ENCODE peak calls at places on chromosomes 12 and 14, in ten cellular contexts. One of them, this sample, is unnamed.

GRCh38 chr12:49792181-49792970 is 35.8 kb downstream of the NCKAP5L start:
- DNase-seq in DMS 273 treated with DMSO at 0.1 percent for 48 hours: no peak
- DNase-seq in erythroblast: no peak
- DNase-seq in HFF-Myc: no peak
- DNase-seq in transverse colon: no peak
- DNase-seq in activated T-cell treated with anti-CD3 and anti-CD28 coated beads for 24 hours: no peak
- DNase-seq in GM19239: no peak
- DNase-seq in activated CD4-positive, alpha-beta T cell treated with anti-CD3 and anti-CD28 coated beads, Interleukin-2, amount 10 ng/mL, durations not matched to agents 7 days and 5 days: no peak
- DNase-seq in iris pigment epithelial cell: no peak
- DNase-seq in RWPE1: no peak
- DNase-seq in this sample: no peak

GRCh38 chr14:104965561-104966231 is 12.5 kb downstream of the AHNAK2 start:
- DNase-seq in DMS 273 treated with DMSO at 0.1 percent for 48 hours: no peak
- DNase-seq in iris pigment epithelial cell: no peak
- DNase-seq in activated CD4-positive, alpha-beta T cell treated with anti-CD3 and anti-CD28 coated beads, Interleukin-2, amount 10 ng/mL, durations not matched to agents 7 days and 5 days: no peak
- DNase-seq in erythroblast: no peak
- DNase-seq in RWPE1: no peak
- DNase-seq in activated T-cell treated with anti-CD3 and anti-CD28 coated beads for 24 hours: no peak
- DNase-seq in HFF-Myc: no peak
- DNase-seq in GM19239: no peak
- DNase-seq in transverse colon: no peak
- DNase-seq in this sample: no peak

GRCh38 chr14:85529803-85530574 is at the start of gene FLRT2:
- DNase-seq in GM19239: no peak
- DNase-seq in iris pigment epithelial cell: peak; percentile 73
- DNase-seq in transverse colon: no peak
- DNase-seq in RWPE1: peak; percentile 50
- DNase-seq in activated CD4-positive, alpha-beta T cell treated with anti-CD3 and anti-CD28 coated beads, Interleukin-2, amount 10 ng/mL, durations not matched to agents 7 days and 5 days: no peak
- DNase-seq in erythroblast: peak; percentile 30
- DNase-seq in DMS 273 treated with DMSO at 0.1 percent for 48 hours: no peak
- DNase-seq in HFF-Myc: no peak
- DNase-seq in activated T-cell treated with anti-CD3 and anti-CD28 coated beads for 24 hours: no peak
- DNase-seq in this sample: no peak

GRCh38 chr12:76337583-76337982 is 10.6 kb downstream of the BBS10 start:
- DNase-seq in iris pigment epithelial cell: peak; percentile 86
- DNase-seq in GM19239: no peak
- DNase-seq in activated CD4-positive, alpha-beta T cell treated with anti-CD3 and anti-CD28 coated beads, Interleukin-2, amount 10 ng/mL, durations not matched to agents 7 days and 5 days: no peak
- DNase-seq in HFF-Myc: no peak
- DNase-seq in DMS 273 treated with DMSO at 0.1 percent for 48 hours: no peak
- DNase-seq in activated T-cell treated with anti-CD3 and anti-CD28 coated beads for 24 hours: no peak
- DNase-seq in erythroblast: no peak
- DNase-seq in RWPE1: no peak
- DNase-seq in transverse colon: no peak
- DNase-seq in this sample: no peak

GRCh38 chr12:27186240-27186839 is 57.7 kb upstream of the STK38L start:
- DNase-seq in GM19239: no peak
- DNase-seq in erythroblast: no peak
- DNase-seq in activated CD4-positive, alpha-beta T cell treated with anti-CD3 and anti-CD28 coated beads, Interleukin-2, amount 10 ng/mL, durations not matched to agents 7 days and 5 days: no peak
- DNase-seq in activated T-cell treated with anti-CD3 and anti-CD28 coated beads for 24 hours: no peak
- DNase-seq in RWPE1: no peak
- DNase-seq in iris pigment epithelial cell: no peak
- DNase-seq in transverse colon: no peak
- DNase-seq in HFF-Myc: no peak
- DNase-seq in DMS 273 treated with DMSO at 0.1 percent for 48 hours: no peak
- DNase-seq in this sample: no peak

GRCh38 chr14:24098927-24099813 is 5.1 kb downstream of the PCK2 start:
- DNase-seq in RWPE1: no peak
- DNase-seq in iris pigment epithelial cell: no peak
- DNase-seq in transverse colon: no peak
- DNase-seq in GM19239: no peak
- DNase-seq in DMS 273 treated with DMSO at 0.1 percent for 48 hours: no peak
- DNase-seq in activated T-cell treated with anti-CD3 and anti-CD28 coated beads for 24 hours: no peak
- DNase-seq in erythroblast: no peak
- DNase-seq in activated CD4-positive, alpha-beta T cell treated with anti-CD3 and anti-CD28 coated beads, Interleukin-2, amount 10 ng/mL, durations not matched to agents 7 days and 5 days: no peak
- DNase-seq in HFF-Myc: no peak
- DNase-seq in this sample: no peak

GRCh38 chr14:75188520-75189267 is 12.3 kb upstream of the TMED10 start:
- DNase-seq in GM19239: no peak
- DNase-seq in transverse colon: peak; percentile 35
- DNase-seq in activated CD4-positive, alpha-beta T cell treated with anti-CD3 and anti-CD28 coated beads, Interleukin-2, amount 10 ng/mL, durations not matched to agents 7 days and 5 days: no peak
- DNase-seq in activated T-cell treated with anti-CD3 and anti-CD28 coated beads for 24 hours: no peak
- DNase-seq in RWPE1: no peak
- DNase-seq in erythroblast: no peak
- DNase-seq in DMS 273 treated with DMSO at 0.1 percent for 48 hours: no peak
- DNase-seq in HFF-Myc: no peak
- DNase-seq in iris pigment epithelial cell: no peak
- DNase-seq in this sample: no peak

GRCh38 chr14:56150645-56151345 is 32.6 kb downstream of the PELI2 start:
- DNase-seq in HFF-Myc: no peak
- DNase-seq in activated CD4-positive, alpha-beta T cell treated with anti-CD3 and anti-CD28 coated beads, Interleukin-2, amount 10 ng/mL, durations not matched to agents 7 days and 5 days: no peak
- DNase-seq in RWPE1: no peak
- DNase-seq in transverse colon: no peak
- DNase-seq in DMS 273 treated with DMSO at 0.1 percent for 48 hours: no peak
- DNase-seq in activated T-cell treated with anti-CD3 and anti-CD28 coated beads for 24 hours: no peak
- DNase-seq in GM19239: no peak
- DNase-seq in iris pigment epithelial cell: no peak
- DNase-seq in erythroblast: no peak
- DNase-seq in this sample: no peak

GRCh38 chr12:71947645-71948105 is 9.0 kb downstream of the TPH2 start:
- DNase-seq in HFF-Myc: no peak
- DNase-seq in RWPE1: peak; percentile 50
- DNase-seq in iris pigment epithelial cell: peak; percentile 46
- DNase-seq in activated T-cell treated with anti-CD3 and anti-CD28 coated beads for 24 hours: no peak
- DNase-seq in activated CD4-positive, alpha-beta T cell treated with anti-CD3 and anti-CD28 coated beads, Interleukin-2, amount 10 ng/mL, durations not matched to agents 7 days and 5 days: no peak
- DNase-seq in transverse colon: no peak
- DNase-seq in erythroblast: no peak
- DNase-seq in GM19239: no peak
- DNase-seq in DMS 273 treated with DMSO at 0.1 percent for 48 hours: peak; percentile 84
- DNase-seq in this sample: no peak

GRCh38 chr14:94317259-94317658 is 5.9 kb downstream of the SERPINA6 start:
- DNase-seq in activated T-cell treated with anti-CD3 and anti-CD28 coated beads for 24 hours: no peak
- DNase-seq in erythroblast: no peak
- DNase-seq in activated CD4-positive, alpha-beta T cell treated with anti-CD3 and anti-CD28 coated beads, Interleukin-2, amount 10 ng/mL, durations not matched to agents 7 days and 5 days: no peak
- DNase-seq in DMS 273 treated with DMSO at 0.1 percent for 48 hours: no peak
- DNase-seq in transverse colon: peak; percentile 69
- DNase-seq in RWPE1: no peak
- DNase-seq in HFF-Myc: no peak
- DNase-seq in iris pigment epithelial cell: peak; percentile 12
- DNase-seq in GM19239: no peak
- DNase-seq in this sample: no peak

GRCh38 chr12:47105914-47106674 is 26.3 kb upstream of the AMIGO2 start:
- DNase-seq in activated T-cell treated with anti-CD3 and anti-CD28 coated beads for 24 hours: no peak
- DNase-seq in HFF-Myc: no peak
- DNase-seq in iris pigment epithelial cell: no peak
- DNase-seq in activated CD4-positive, alpha-beta T cell treated with anti-CD3 and anti-CD28 coated beads, Interleukin-2, amount 10 ng/mL, durations not matched to agents 7 days and 5 days: no peak
- DNase-seq in erythroblast: no peak
- DNase-seq in transverse colon: peak; percentile 19
- DNase-seq in RWPE1: no peak
- DNase-seq in GM19239: no peak
- DNase-seq in DMS 273 treated with DMSO at 0.1 percent for 48 hours: no peak
- DNase-seq in this sample: no peak

GRCh38 chr12:39393179-39393578 is 49.7 kb downstream of the KIF21A start:
- DNase-seq in DMS 273 treated with DMSO at 0.1 percent for 48 hours: no peak
- DNase-seq in HFF-Myc: no peak
- DNase-seq in iris pigment epithelial cell: no peak
- DNase-seq in activated CD4-positive, alpha-beta T cell treated with anti-CD3 and anti-CD28 coated beads, Interleukin-2, amount 10 ng/mL, durations not matched to agents 7 days and 5 days: no peak
- DNase-seq in activated T-cell treated with anti-CD3 and anti-CD28 coated beads for 24 hours: no peak
- DNase-seq in transverse colon: no peak
- DNase-seq in RWPE1: no peak
- DNase-seq in erythroblast: no peak
- DNase-seq in GM19239: no peak
- DNase-seq in this sample: no peak

GRCh38 chr14:93954900-93955891 is 21.2 kb downstream of the ASB2 start:
- DNase-seq in DMS 273 treated with DMSO at 0.1 percent for 48 hours: no peak
- DNase-seq in activated CD4-positive, alpha-beta T cell treated with anti-CD3 and anti-CD28 coated beads, Interleukin-2, amount 10 ng/mL, durations not matched to agents 7 days and 5 days: peak; percentile 55
- DNase-seq in iris pigment epithelial cell: no peak
- DNase-seq in erythroblast: no peak
- DNase-seq in activated T-cell treated with anti-CD3 and anti-CD28 coated beads for 24 hours: no peak
- DNase-seq in GM19239: peak; percentile 61
- DNase-seq in transverse colon: peak; percentile 54
- DNase-seq in HFF-Myc: no peak
- DNase-seq in RWPE1: no peak
- DNase-seq in this sample: no peak

GRCh38 chr12:58584885-58585284 is 335.4 kb downstream of the LRIG3 start:
- DNase-seq in DMS 273 treated with DMSO at 0.1 percent for 48 hours: no peak
- DNase-seq in activated CD4-positive, alpha-beta T cell treated with anti-CD3 and anti-CD28 coated beads, Interleukin-2, amount 10 ng/mL, durations not matched to agents 7 days and 5 days: no peak
- DNase-seq in GM19239: no peak
- DNase-seq in erythroblast: no peak
- DNase-seq in activated T-cell treated with anti-CD3 and anti-CD28 coated beads for 24 hours: no peak
- DNase-seq in RWPE1: no peak
- DNase-seq in iris pigment epithelial cell: no peak
- DNase-seq in transverse colon: no peak
- DNase-seq in HFF-Myc: no peak
- DNase-seq in this sample: no peak

GRCh38 chr14:38721822-38722431 is 381.1 kb downstream of the SEC23A start:
- DNase-seq in transverse colon: peak; percentile 79
- DNase-seq in GM19239: peak; percentile 15
- DNase-seq in HFF-Myc: peak; percentile 40
- DNase-seq in iris pigment epithelial cell: peak; percentile 53
- DNase-seq in activated T-cell treated with anti-CD3 and anti-CD28 coated beads for 24 hours: peak; percentile 1
- DNase-seq in erythroblast: peak; percentile 24
- DNase-seq in RWPE1: peak; percentile 3
- DNase-seq in DMS 273 treated with DMSO at 0.1 percent for 48 hours: no peak
- DNase-seq in activated CD4-positive, alpha-beta T cell treated with anti-CD3 and anti-CD28 coated beads, Interleukin-2, amount 10 ng/mL, durations not matched to agents 7 days and 5 days: peak; percentile 37
- DNase-seq in this sample: no peak

GRCh38 chr12:110165540-110166159 is 41.5 kb downstream of the IFT81 start:
- DNase-seq in GM19239: peak; percentile 44
- DNase-seq in transverse colon: no peak
- DNase-seq in iris pigment epithelial cell: peak; percentile 7
- DNase-seq in HFF-Myc: no peak
- DNase-seq in activated T-cell treated with anti-CD3 and anti-CD28 coated beads for 24 hours: no peak
- DNase-seq in RWPE1: no peak
- DNase-seq in activated CD4-positive, alpha-beta T cell treated with anti-CD3 and anti-CD28 coated beads, Interleukin-2, amount 10 ng/mL, durations not matched to agents 7 days and 5 days: no peak
- DNase-seq in erythroblast: no peak
- DNase-seq in DMS 273 treated with DMSO at 0.1 percent for 48 hours: no peak
- DNase-seq in this sample: no peak

GRCh38 chr12:120249875-120250795 is 15.4 kb downstream of the PXN start:
- DNase-seq in activated CD4-positive, alpha-beta T cell treated with anti-CD3 and anti-CD28 coated beads, Interleukin-2, amount 10 ng/mL, durations not matched to agents 7 days and 5 days: peak; percentile 59
- DNase-seq in RWPE1: no peak
- DNase-seq in HFF-Myc: no peak
- DNase-seq in iris pigment epithelial cell: no peak
- DNase-seq in activated T-cell treated with anti-CD3 and anti-CD28 coated beads for 24 hours: no peak
- DNase-seq in erythroblast: no peak
- DNase-seq in GM19239: no peak
- DNase-seq in DMS 273 treated with DMSO at 0.1 percent for 48 hours: no peak
- DNase-seq in transverse colon: no peak
- DNase-seq in this sample: no peak

GRCh38 chr12:130044991-130045621 is 117.2 kb upstream of the FZD10 start:
- DNase-seq in activated T-cell treated with anti-CD3 and anti-CD28 coated beads for 24 hours: no peak
- DNase-seq in iris pigment epithelial cell: no peak
- DNase-seq in transverse colon: no peak
- DNase-seq in GM19239: no peak
- DNase-seq in DMS 273 treated with DMSO at 0.1 percent for 48 hours: no peak
- DNase-seq in HFF-Myc: no peak
- DNase-seq in RWPE1: no peak
- DNase-seq in activated CD4-positive, alpha-beta T cell treated with anti-CD3 and anti-CD28 coated beads, Interleukin-2, amount 10 ng/mL, durations not matched to agents 7 days and 5 days: no peak
- DNase-seq in erythroblast: no peak
- DNase-seq in this sample: no peak

GRCh38 chr14:75295061-75295461 is 16.4 kb downstream of the FOS start:
- DNase-seq in iris pigment epithelial cell: peak; percentile 56
- DNase-seq in GM19239: no peak
- DNase-seq in transverse colon: peak; percentile 83
- DNase-seq in erythroblast: peak; percentile 56
- DNase-seq in HFF-Myc: no peak
- DNase-seq in RWPE1: peak; percentile 67
- DNase-seq in DMS 273 treated with DMSO at 0.1 percent for 48 hours: no peak
- DNase-seq in activated CD4-positive, alpha-beta T cell treated with anti-CD3 and anti-CD28 coated beads, Interleukin-2, amount 10 ng/mL, durations not matched to agents 7 days and 5 days: no peak
- DNase-seq in activated T-cell treated with anti-CD3 and anti-CD28 coated beads for 24 hours: no peak
- DNase-seq in this sample: no peak

GRCh38 chr12:31308116-31308515 is 17.8 kb downstream of the SINHCAF start:
- DNase-seq in DMS 273 treated with DMSO at 0.1 percent for 48 hours: no peak
- DNase-seq in transverse colon: no peak
- DNase-seq in RWPE1: no peak
- DNase-seq in HFF-Myc: no peak
- DNase-seq in activated T-cell treated with anti-CD3 and anti-CD28 coated beads for 24 hours: no peak
- DNase-seq in activated CD4-positive, alpha-beta T cell treated with anti-CD3 and anti-CD28 coated beads, Interleukin-2, amount 10 ng/mL, durations not matched to agents 7 days and 5 days: no peak
- DNase-seq in iris pigment epithelial cell: no peak
- DNase-seq in GM19239: no peak
- DNase-seq in erythroblast: no peak
- DNase-seq in this sample: no peak

GRCh38 chr12:57585156-57585555 is 5.8 kb upstream of the PIP4K2C start:
- DNase-seq in activated CD4-positive, alpha-beta T cell treated with anti-CD3 and anti-CD28 coated beads, Interleukin-2, amount 10 ng/mL, durations not matched to agents 7 days and 5 days: no peak
- DNase-seq in iris pigment epithelial cell: no peak
- DNase-seq in erythroblast: no peak
- DNase-seq in RWPE1: no peak
- DNase-seq in HFF-Myc: no peak
- DNase-seq in GM19239: no peak
- DNase-seq in transverse colon: no peak
- DNase-seq in activated T-cell treated with anti-CD3 and anti-CD28 coated beads for 24 hours: no peak
- DNase-seq in DMS 273 treated with DMSO at 0.1 percent for 48 hours: no peak
- DNase-seq in this sample: no peak

GRCh38 chr12:75814856-75815754 is 216.5 kb downstream of the PHLDA1 start:
- DNase-seq in erythroblast: peak; percentile 39
- DNase-seq in activated T-cell treated with anti-CD3 and anti-CD28 coated beads for 24 hours: no peak
- DNase-seq in DMS 273 treated with DMSO at 0.1 percent for 48 hours: no peak
- DNase-seq in activated CD4-positive, alpha-beta T cell treated with anti-CD3 and anti-CD28 coated beads, Interleukin-2, amount 10 ng/mL, durations not matched to agents 7 days and 5 days: no peak
- DNase-seq in iris pigment epithelial cell: peak; percentile 97
- DNase-seq in transverse colon: no peak
- DNase-seq in GM19239: no peak
- DNase-seq in RWPE1: peak; percentile 80
- DNase-seq in HFF-Myc: peak; percentile 98
- DNase-seq in this sample: no peak

This sample was measured in stimulated activated CD4-positive, alpha-beta T cell treated with anti-CD3 and anti-CD28 coated beads, Interleukin-1b, Interleukin-23, amount 100 ng/mL, for 1 hour.